ENCODE peak calls at places on chromosomes 5 and 9, in seven cellular contexts. Q is psoas muscle, H is adrenal gland, X is tibial artery, D is mucosa of descending colon, P is Panc1, S is Peyer's patch. W is an unnamed sample. For H3K4me1, the result is how much of the 10 kb centered on the place peaks cover.

GRCh38 chr5:83377131-83377865 is 94.2 kb upstream of the VCAN start:
- DNase-seq in X (no peak), H (no peak), P (no peak), D (no peak), S (no peak), Q (no peak), W (peak)

GRCh38 chr5:317086-317811 is 4.3 kb upstream of the AHRR start:
- DNase-seq in Q (no peak), P (peak), D (peak), X (no peak), H (no peak), S (no peak), W (no peak)

GRCh38 chr5:2579126-2579525 is 172.4 kb downstream of the IRX2 start:
- DNase-seq in D (no peak), H (no peak), Q (no peak), P (no peak), X (no peak), S (no peak), W (no peak)

GRCh38 chr9:33414263-33414662 is 11.9 kb upstream of the AQP7 start:
- DNase-seq in P (no peak), H (no peak), S (no peak), D (no peak), X (no peak), Q (no peak), W (no peak)

GRCh38 chr5:166803058-166803457 is 1488.4 kb upstream of the WWC1 start:
- DNase-seq in D (no peak), X (no peak), Q (no peak), H (no peak), S (no peak), P (no peak), W (no peak)

GRCh38 chr9:133360400-133361393 is 4.3 kb downstream of the SURF2 start:
- DNase-seq in D (peak), S (no peak), H (no peak), X (no peak), Q (no peak), P (no peak), W (no peak)

GRCh38 chr5:160119905-160120266 is 636 bp upstream of the PWWP2A start:
- DNase-seq in D (no peak), P (no peak), S (no peak), H (no peak), X (no peak), Q (no peak), W (no peak)

GRCh38 chr5:131613423-131613822 is 21.6 kb downstream of the RAPGEF6 start:
- DNase-seq in Q (no peak), P (no peak), D (no peak), H (no peak), X (no peak), S (no peak), W (no peak)

GRCh38 chr9:137982132-137982666 is 104.6 kb downstream of the CACNA1B start:
- DNase-seq in S (no peak), H (no peak), Q (no peak), P (no peak), D (no peak), X (no peak), W (no peak)

GRCh38 chr5:143828710-143829109 is 16.7 kb downstream of the HMHB1 start:
- DNase-seq in S (no peak), D (no peak), P (no peak), X (no peak), Q (no peak), H (no peak), W (no peak)

GRCh38 chr5:67081259-67081658 is 115.3 kb downstream of the CD180 start:
- DNase-seq in S (no peak), Q (no peak), H (no peak), D (no peak), X (no peak), P (no peak), W (no peak)

GRCh38 chr9:124439086-124439485 is 11.2 kb upstream of the ADGRD2 start:
- DNase-seq in X (no peak), Q (no peak), H (no peak), S (no peak), D (no peak), P (no peak), W (no peak)

GRCh38 chr5:123285122-123286011 is 137.8 kb downstream of the CEP120 start:
- DNase-seq in D (no peak), Q (no peak), P (no peak), X (peak), S (no peak), H (no peak), W (peak)

GRCh38 chr9:136886610-136887597 is 588 bp downstream of the TRAF2 start:
- DNase-seq in S (peak), H (peak), D (peak), Q (peak), P (no peak), X (no peak), W (no peak)

GRCh38 chr5:37071901-37072581 is 177.1 kb downstream of the CPLANE1 start:
- DNase-seq in Q (no peak), X (no peak), P (no peak), S (no peak), H (no peak), D (no peak), W (no peak)

GRCh38 chr9:19232117-19232829 is 1.8 kb downstream of the DENND4C start:
- DNase-seq in X (no peak), H (no peak), D (no peak), S (no peak), P (no peak), Q (no peak), W (no peak)

GRCh38 chr5:128815201-128815600 is 150.1 kb upstream of the SLC27A6 start:
- DNase-seq in H (no peak), X (no peak), S (no peak), D (no peak), Q (no peak), P (no peak), W (no peak)

GRCh38 chr9:129520082-129520481 is 100.8 kb downstream of the C9orf50 start:
- DNase-seq in S (no peak), Q (no peak), H (no peak), D (no peak), X (no peak), P (no peak), W (no peak)

GRCh38 chr9:103041961-103042360 is 46.8 kb downstream of the CYLC2 start:
- DNase-seq in D (no peak), P (no peak), Q (no peak), X (no peak), H (no peak), S (no peak), W (no peak)

GRCh38 chr9:95383845-95384244 is 66.3 kb upstream of the FANCC start:
- DNase-seq in Q (no peak), S (no peak), H (no peak), X (no peak), D (no peak), P (no peak), W (no peak)

GRCh38 chr5:5752844-5753243 is 330.4 kb downstream of the ICE1 start:
- DNase-seq in Q (no peak), P (no peak), X (no peak), H (no peak), D (no peak), S (no peak), W (no peak)

GRCh38 chr9:744790-745456 is 96.6 kb upstream of the DMRT1 start:
- DNase-seq in H (peak), P (no peak), D (no peak), Q (peak), S (no peak), X (no peak), W (peak)
- H3K4me1 ChIP-seq in H (under half), P (under half), D (under half), Q (under half), S (under half), X (under half), W (under half)

GRCh38 chr9:96782241-96782640 is 4.4 kb upstream of the ZNF510 start:
- DNase-seq in D (no peak), H (no peak), X (no peak), P (no peak), S (no peak), Q (no peak), W (no peak)

GRCh38 chr9:96781552-96781951 is 3.7 kb upstream of the ZNF510 start:
- DNase-seq in S (no peak), H (no peak), P (no peak), Q (no peak), D (no peak), X (no peak), W (no peak)

GRCh38 chr9:96777539-96777864 is 385 bp downstream of the ZNF510 start:
- DNase-seq in X (no peak), Q (no peak), P (no peak), S (no peak), D (no peak), H (no peak), W (no peak)
- H3K4me3 ChIP-seq in X (peak), Q (peak), P (peak), S (peak), D (peak), H (peak), W (peak)

DNA sequence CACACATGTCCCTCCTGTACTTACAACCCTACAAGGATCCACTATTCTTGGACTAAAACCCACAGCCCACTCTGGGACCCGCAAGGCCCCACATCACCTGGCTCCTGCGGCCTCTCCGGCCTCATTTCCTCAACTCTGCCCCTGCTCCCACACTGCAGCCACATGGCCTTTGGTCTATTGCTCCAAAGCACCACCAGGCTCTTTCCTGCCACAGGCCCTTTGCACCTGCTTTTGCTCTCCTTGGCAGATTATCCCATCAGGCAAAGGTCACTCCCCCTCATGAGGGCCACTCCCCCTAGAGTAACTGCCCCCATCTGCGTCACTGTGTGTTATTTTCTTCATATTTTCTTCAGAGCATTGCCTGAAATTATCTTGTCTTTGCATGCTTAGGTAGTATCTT is 26.1 kb upstream of the CPLX2 start:
- DNase-seq in D (no peak), H (no peak), X (no peak), S (no peak), Q (no peak), P (no peak), W (no peak)
- H3K4me1 ChIP-seq in D (under half), H (under half), X (under half), S (under half), Q (under half), P (under half), W (under half)

GRCh38 chr5:149358818-149359217 is 972 bp downstream of the PCYOX1L start:
- DNase-seq in P (no peak), X (no peak), Q (no peak), H (no peak), D (no peak), S (no peak), W (no peak)
- H3K4me3 ChIP-seq in P (peak), X (peak), Q (no peak), H (no peak), D (no peak), S (peak), W (no peak)